ENCODE peak calls at places on chromosome X, in six cellular contexts. N is NCI-H1417, P is GM04504, C is KG1, M is DMS153, J is transverse colon. T is an unnamed sample.
A peak's percentile ranks its signal among the peaks of the same experiment; 100 is the strongest.

GRCh38 chrX:21305799-21306336 is 68.3 kb upstream of the CNKSR2 start:
- DNase-seq in N (no peak), P (no peak), C (no peak), M (no peak), J (no peak), T (no peak)

GRCh38 chrX:38636949-38637819 is 75.8 kb downstream of the TSPAN7 start:
- DNase-seq in N (no peak), P (no peak), C (no peak), M (no peak), J (no peak), T (no peak)

GRCh38 chrX:31340587-31340986 is 268.7 kb upstream of the FTHL17 start:
- DNase-seq in N (no peak), P (no peak), C (no peak), M (no peak), J (no peak), T (no peak)

GRCh38 chrX:72609313-72609712 is 36.7 kb upstream of the HDAC8 start:
- DNase-seq in N (peak; percentile 4), P (no peak), C (no peak), M (no peak), J (no peak), T (no peak)

GRCh38 chrX:100719139-100719538 is 12.8 kb downstream of the SYTL4 start:
- DNase-seq in N (no peak), P (no peak), C (no peak), M (no peak), J (no peak), T (no peak)

GRCh38 chrX:154082396-154083133 is 15.0 kb downstream of the MECP2 start:
- DNase-seq in N (no peak), P (peak; percentile 37), C (no peak), M (no peak), J (no peak), T (no peak)

GRCh38 chrX:14964500-14964899 is 91.3 kb downstream of the MOSPD2 start:
- DNase-seq in N (no peak), P (peak; percentile 20), C (no peak), M (no peak), J (no peak), T (no peak)

GRCh38 chrX:19611636-19612376 is 96.5 kb upstream of the MAP3K15 start:
- DNase-seq in N (no peak), P (no peak), C (no peak), M (no peak), J (no peak), T (no peak)

GRCh38 chrX:77617206-77617605 is 168.8 kb downstream of the ATRX start:
- DNase-seq in N (peak; percentile 35), P (no peak), C (no peak), M (no peak), J (no peak), T (no peak)

GRCh38 chrX:46408553-46409407 is 136.4 kb downstream of the ZNF674 start:
- DNase-seq in N (peak; percentile 85), P (peak; percentile 35), C (peak; percentile 6), M (no peak), J (peak; percentile 78), T (peak; percentile 25)

GRCh38 chrX:42678133-42678532 is 99.8 kb downstream of the PPP1R2C start:
- DNase-seq in N (no peak), P (no peak), C (no peak), M (no peak), J (no peak), T (no peak)

GRCh38 chrX:29858714-29859113 is 356.6 kb upstream of the MAGEB2 start:
- DNase-seq in N (no peak), P (no peak), C (no peak), M (no peak), J (no peak), T (no peak)

GRCh38 chrX:71671938-71672337 is 4.6 kb downstream of the LOC101059915 start:
- DNase-seq in N (no peak), P (no peak), C (no peak), M (no peak), J (no peak), T (no peak)

GRCh38 chrX:51614353-51614752 is 4.4 kb downstream of the CENPVL3 start:
- DNase-seq in N (peak; percentile 65), P (peak; percentile 20), C (no peak), M (peak; percentile 2), J (no peak), T (no peak)

GRCh38 chrX:107454302-107454701 is 4.8 kb downstream of the FRMPD3 start:
- DNase-seq in N (no peak), P (no peak), C (no peak), M (no peak), J (no peak), T (no peak)